ENCODE peak calls at places on chromosomes 6 and 20, in ten cellular contexts. One of them, this sample, is unnamed.

GRCh38 chr6:4133941-4134838 is 1.2 kb downstream of the ECI2 start:
- DNase-seq in tibial nerve: peak; percentile 25
- DNase-seq in upper lobe of right lung: no peak
- DNase-seq in GM23248: peak; percentile 59
- DNase-seq in heart left ventricle: no peak
- DNase-seq in BJ: no peak
- DNase-seq in lung: no peak
- DNase-seq in right lobe of liver: no peak
- DNase-seq in IMR-90: no peak
- DNase-seq in fibroblast of lung: peak; percentile 25
- DNase-seq in this sample: peak; percentile 45

GRCh38 chr6:36516559-36516958 is 30.7 kb downstream of the STK38 start:
- DNase-seq in tibial nerve: no peak
- DNase-seq in upper lobe of right lung: no peak
- DNase-seq in GM23248: no peak
- DNase-seq in heart left ventricle: no peak
- DNase-seq in BJ: no peak
- DNase-seq in lung: no peak
- DNase-seq in right lobe of liver: peak; percentile 80
- DNase-seq in IMR-90: no peak
- DNase-seq in fibroblast of lung: no peak
- DNase-seq in this sample: no peak

GRCh38 chr6:15077964-15078363 is 167.9 kb upstream of the JARID2 start:
- DNase-seq in tibial nerve: no peak
- DNase-seq in upper lobe of right lung: no peak
- DNase-seq in GM23248: no peak
- DNase-seq in heart left ventricle: no peak
- DNase-seq in BJ: no peak
- DNase-seq in lung: no peak
- DNase-seq in right lobe of liver: no peak
- DNase-seq in IMR-90: no peak
- DNase-seq in fibroblast of lung: no peak
- DNase-seq in this sample: no peak

GRCh38 chr6:113969888-113970807 is 800 bp downstream of the HDAC2 start:
- DNase-seq in tibial nerve: peak; percentile 13
- DNase-seq in upper lobe of right lung: peak; percentile 86
- DNase-seq in GM23248: peak; percentile 72
- DNase-seq in heart left ventricle: peak; percentile 64
- DNase-seq in BJ: no peak
- DNase-seq in lung: peak; percentile 48
- DNase-seq in right lobe of liver: peak; percentile 69
- DNase-seq in IMR-90: peak; percentile 35
- DNase-seq in fibroblast of lung: peak; percentile 31
- DNase-seq in this sample: peak; percentile 67

GRCh38 chr20:40724566-40724965 is 35.5 kb upstream of the MAFB start:
- DNase-seq in tibial nerve: no peak
- DNase-seq in upper lobe of right lung: no peak
- DNase-seq in GM23248: no peak
- DNase-seq in heart left ventricle: no peak
- DNase-seq in BJ: no peak
- DNase-seq in lung: no peak
- DNase-seq in right lobe of liver: no peak
- DNase-seq in IMR-90: no peak
- DNase-seq in fibroblast of lung: no peak
- DNase-seq in this sample: no peak

GRCh38 chr6:84752118-84752850 is 12.1 kb downstream of the TBX18 start:
- DNase-seq in tibial nerve: no peak
- DNase-seq in upper lobe of right lung: no peak
- DNase-seq in GM23248: no peak
- DNase-seq in heart left ventricle: no peak
- DNase-seq in BJ: no peak
- DNase-seq in lung: no peak
- DNase-seq in right lobe of liver: no peak
- DNase-seq in IMR-90: no peak
- DNase-seq in fibroblast of lung: no peak
- DNase-seq in this sample: no peak

GRCh38 chr6:67640462-67640861 is 994.6 kb upstream of the ADGRB3 start:
- DNase-seq in tibial nerve: no peak
- DNase-seq in upper lobe of right lung: no peak
- DNase-seq in GM23248: no peak
- DNase-seq in heart left ventricle: no peak
- DNase-seq in BJ: no peak
- DNase-seq in lung: no peak
- DNase-seq in right lobe of liver: no peak
- DNase-seq in IMR-90: peak; percentile 4
- DNase-seq in fibroblast of lung: peak; percentile 62
- DNase-seq in this sample: no peak

GRCh38 chr6:50889492-50889891 is 70.8 kb downstream of the TFAP2B start:
- DNase-seq in tibial nerve: no peak
- DNase-seq in upper lobe of right lung: no peak
- DNase-seq in GM23248: no peak
- DNase-seq in heart left ventricle: no peak
- DNase-seq in BJ: no peak
- DNase-seq in lung: no peak
- DNase-seq in right lobe of liver: no peak
- DNase-seq in IMR-90: no peak
- DNase-seq in fibroblast of lung: no peak
- DNase-seq in this sample: no peak

GRCh38 chr6:143621159-143621873 is 56.4 kb upstream of the PHACTR2 start:
- DNase-seq in tibial nerve: no peak
- DNase-seq in upper lobe of right lung: no peak
- DNase-seq in GM23248: no peak
- DNase-seq in heart left ventricle: no peak
- DNase-seq in BJ: no peak
- DNase-seq in lung: no peak
- DNase-seq in right lobe of liver: no peak
- DNase-seq in IMR-90: no peak
- DNase-seq in fibroblast of lung: no peak
- DNase-seq in this sample: no peak

GRCh38 chr20:3221398-3222226 is 12.3 kb downstream of the ITPA start:
- DNase-seq in tibial nerve: no peak
- DNase-seq in upper lobe of right lung: no peak
- DNase-seq in GM23248: no peak
- DNase-seq in heart left ventricle: no peak
- DNase-seq in BJ: no peak
- DNase-seq in lung: no peak
- DNase-seq in right lobe of liver: no peak
- DNase-seq in IMR-90: no peak
- DNase-seq in fibroblast of lung: no peak
- DNase-seq in this sample: no peak

GRCh38 chr6:75481936-75482593 is 11.5 kb downstream of the FILIP1 start:
- DNase-seq in tibial nerve: peak; percentile 46
- DNase-seq in upper lobe of right lung: no peak
- DNase-seq in GM23248: peak; percentile 72
- DNase-seq in heart left ventricle: no peak
- DNase-seq in BJ: no peak
- DNase-seq in lung: no peak
- DNase-seq in right lobe of liver: no peak
- DNase-seq in IMR-90: peak; percentile 80
- DNase-seq in fibroblast of lung: peak; percentile 64
- DNase-seq in this sample: no peak

GRCh38 chr6:112665114-112665513 is 318.0 kb downstream of the RFPL4B start:
- DNase-seq in tibial nerve: no peak
- DNase-seq in upper lobe of right lung: no peak
- DNase-seq in GM23248: peak; percentile 95
- DNase-seq in heart left ventricle: no peak
- DNase-seq in BJ: no peak
- DNase-seq in lung: no peak
- DNase-seq in right lobe of liver: no peak
- DNase-seq in IMR-90: peak; percentile 77
- DNase-seq in fibroblast of lung: peak; percentile 62
- DNase-seq in this sample: no peak

GRCh38 chr6:147654103-147654845 is 145.8 kb downstream of the SAMD5 start:
- DNase-seq in tibial nerve: no peak
- DNase-seq in upper lobe of right lung: no peak
- DNase-seq in GM23248: no peak
- DNase-seq in heart left ventricle: no peak
- DNase-seq in BJ: no peak
- DNase-seq in lung: no peak
- DNase-seq in right lobe of liver: no peak
- DNase-seq in IMR-90: peak; percentile 61
- DNase-seq in fibroblast of lung: peak; percentile 11
- DNase-seq in this sample: no peak

DNA sequence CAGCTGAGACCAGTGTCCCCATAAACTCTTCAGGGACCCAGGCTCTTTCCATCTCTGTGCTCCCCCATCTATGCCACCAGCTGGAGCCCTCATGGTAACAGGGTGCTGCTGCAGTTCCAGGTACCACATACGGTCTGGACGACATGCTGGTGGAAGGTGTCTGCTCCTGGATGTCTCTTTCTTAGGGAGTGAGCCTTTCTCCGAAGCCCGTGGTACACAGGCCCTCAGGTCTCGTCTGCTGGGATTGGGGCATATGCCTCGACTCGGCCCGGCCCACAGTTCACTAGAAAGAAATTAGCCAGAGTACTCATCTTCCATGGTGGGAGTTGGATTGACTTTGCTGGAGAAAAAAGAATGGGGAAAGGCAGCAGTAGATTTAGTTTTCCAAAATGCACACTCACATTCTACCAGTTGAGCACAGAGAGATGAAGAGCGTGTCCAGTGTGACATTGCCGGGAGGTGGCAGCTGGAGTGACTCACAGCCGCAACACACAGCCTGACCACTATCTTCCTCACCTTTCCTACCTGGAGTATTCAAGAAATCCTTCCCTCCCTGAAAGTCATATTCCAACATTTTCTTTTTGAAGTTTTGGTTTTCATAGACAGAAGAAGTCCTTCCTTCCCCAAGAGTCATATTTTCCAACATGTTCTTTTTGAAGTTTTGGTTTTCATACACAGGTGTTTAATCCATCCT is 18.6 kb upstream of the SPO11 start:
- DNase-seq in tibial nerve: no peak
- DNase-seq in upper lobe of right lung: no peak
- DNase-seq in GM23248: no peak
- DNase-seq in heart left ventricle: no peak
- DNase-seq in BJ: no peak
- DNase-seq in lung: no peak
- DNase-seq in right lobe of liver: no peak
- DNase-seq in IMR-90: no peak
- DNase-seq in fibroblast of lung: no peak
- DNase-seq in this sample: no peak
- H3K27me3 ChIP-seq in tibial nerve: no peaks in the 10 kb centered on the region
- H3K27me3 ChIP-seq in upper lobe of right lung: peaks cover 15% of the 10 kb centered on the region
- H3K27me3 ChIP-seq in GM23248: peaks cover 70% of the 10 kb centered on the region
- H3K27me3 ChIP-seq in heart left ventricle: no peaks in the 10 kb centered on the region
- H3K27me3 ChIP-seq in BJ: peaks cover 5% of the 10 kb centered on the region
- H3K27me3 ChIP-seq in lung: no peaks in the 10 kb centered on the region
- H3K27me3 ChIP-seq in right lobe of liver: no peaks in the 10 kb centered on the region
- H3K27me3 ChIP-seq in IMR-90: peaks cover 2% of the 10 kb centered on the region
- H3K27me3 ChIP-seq in fibroblast of lung: no peaks in the 10 kb centered on the region
- H3K27me3 ChIP-seq in this sample: no peaks in the 10 kb centered on the region

GRCh38 chr6:33967266-33967767 is 163.5 kb upstream of the MLN start:
- DNase-seq in tibial nerve: no peak
- DNase-seq in upper lobe of right lung: peak; percentile 35
- DNase-seq in GM23248: no peak
- DNase-seq in heart left ventricle: no peak
- DNase-seq in BJ: no peak
- DNase-seq in lung: no peak
- DNase-seq in right lobe of liver: peak; percentile 4
- DNase-seq in IMR-90: no peak
- DNase-seq in fibroblast of lung: no peak
- DNase-seq in this sample: no peak
- H3K36me3 ChIP-seq in tibial nerve: no peaks in the 10 kb centered on the region
- H3K36me3 ChIP-seq in upper lobe of right lung: no peaks in the 10 kb centered on the region
- H3K36me3 ChIP-seq in GM23248: no peaks in the 10 kb centered on the region
- H3K36me3 ChIP-seq in heart left ventricle: no peaks in the 10 kb centered on the region
- H3K36me3 ChIP-seq in BJ: no peaks in the 10 kb centered on the region
- H3K36me3 ChIP-seq in lung: no peaks in the 10 kb centered on the region
- H3K36me3 ChIP-seq in right lobe of liver: no peaks in the 10 kb centered on the region
- H3K36me3 ChIP-seq in IMR-90: no peaks in the 10 kb centered on the region
- H3K36me3 ChIP-seq in fibroblast of lung: no peaks in the 10 kb centered on the region
- H3K36me3 ChIP-seq in this sample: no peaks in the 10 kb centered on the region

GRCh38 chr6:155419161-155419560 is 36.5 kb downstream of the NOX3 start:
- DNase-seq in tibial nerve: no peak
- DNase-seq in upper lobe of right lung: no peak
- DNase-seq in GM23248: peak; percentile 86
- DNase-seq in heart left ventricle: no peak
- DNase-seq in BJ: no peak
- DNase-seq in lung: no peak
- DNase-seq in right lobe of liver: no peak
- DNase-seq in IMR-90: peak; percentile 35
- DNase-seq in fibroblast of lung: no peak
- DNase-seq in this sample: no peak
- H3K4me3 ChIP-seq in tibial nerve: no peak overlapping the region
- H3K4me3 ChIP-seq in upper lobe of right lung: no peak overlapping the region
- H3K4me3 ChIP-seq in GM23248: peak overlapping the region; percentile 55
- H3K4me3 ChIP-seq in heart left ventricle: no peak overlapping the region
- H3K4me3 ChIP-seq in BJ: no peak overlapping the region
- H3K4me3 ChIP-seq in lung: no peak overlapping the region
- H3K4me3 ChIP-seq in right lobe of liver: no peak overlapping the region
- H3K4me3 ChIP-seq in IMR-90: no peak overlapping the region
- H3K4me3 ChIP-seq in fibroblast of lung: no peak overlapping the region
- H3K4me3 ChIP-seq in this sample: no peak overlapping the region

GRCh38 chr20:22562620-22563019 is 21.8 kb downstream of the FOXA2 start:
- DNase-seq in tibial nerve: no peak
- DNase-seq in upper lobe of right lung: no peak
- DNase-seq in GM23248: no peak
- DNase-seq in heart left ventricle: no peak
- DNase-seq in BJ: no peak
- DNase-seq in lung: no peak
- DNase-seq in right lobe of liver: no peak
- DNase-seq in IMR-90: no peak
- DNase-seq in fibroblast of lung: no peak
- DNase-seq in this sample: no peak

GRCh38 chr20:22559711-22560305 is 24.6 kb downstream of the FOXA2 start:
- DNase-seq in tibial nerve: no peak
- DNase-seq in upper lobe of right lung: no peak
- DNase-seq in GM23248: no peak
- DNase-seq in heart left ventricle: no peak
- DNase-seq in BJ: no peak
- DNase-seq in lung: no peak
- DNase-seq in right lobe of liver: no peak
- DNase-seq in IMR-90: no peak
- DNase-seq in fibroblast of lung: no peak
- DNase-seq in this sample: no peak

GRCh38 chr20:22563062-22563965 is 21.1 kb downstream of the FOXA2 start:
- DNase-seq in tibial nerve: no peak
- DNase-seq in upper lobe of right lung: no peak
- DNase-seq in GM23248: no peak
- DNase-seq in heart left ventricle: no peak
- DNase-seq in BJ: no peak
- DNase-seq in lung: no peak
- DNase-seq in right lobe of liver: no peak
- DNase-seq in IMR-90: no peak
- DNase-seq in fibroblast of lung: no peak
- DNase-seq in this sample: no peak

GRCh38 chr20:22560817-22561216 is 23.6 kb downstream of the FOXA2 start:
- DNase-seq in tibial nerve: no peak
- DNase-seq in upper lobe of right lung: no peak
- DNase-seq in GM23248: no peak
- DNase-seq in heart left ventricle: no peak
- DNase-seq in BJ: no peak
- DNase-seq in lung: no peak
- DNase-seq in right lobe of liver: no peak
- DNase-seq in IMR-90: no peak
- DNase-seq in fibroblast of lung: no peak
- DNase-seq in this sample: no peak

GRCh38 chr20:22561965-22562581 is 22.3 kb downstream of the FOXA2 start:
- DNase-seq in tibial nerve: no peak
- DNase-seq in upper lobe of right lung: no peak
- DNase-seq in GM23248: no peak
- DNase-seq in heart left ventricle: no peak
- DNase-seq in BJ: no peak
- DNase-seq in lung: no peak
- DNase-seq in right lobe of liver: no peak
- DNase-seq in IMR-90: no peak
- DNase-seq in fibroblast of lung: no peak
- DNase-seq in this sample: no peak
- H3K27me3 ChIP-seq in tibial nerve: no peaks in the 10 kb centered on the region
- H3K27me3 ChIP-seq in upper lobe of right lung: peaks cover 43% of the 10 kb centered on the region
- H3K27me3 ChIP-seq in GM23248: peaks cover 83% of the 10 kb centered on the region
- H3K27me3 ChIP-seq in heart left ventricle: peaks cover 19% of the 10 kb centered on the region
- H3K27me3 ChIP-seq in BJ: peaks cover 3% of the 10 kb centered on the region
- H3K27me3 ChIP-seq in lung: no peaks in the 10 kb centered on the region
- H3K27me3 ChIP-seq in right lobe of liver: no peaks in the 10 kb centered on the region
- H3K27me3 ChIP-seq in IMR-90: peaks cover 12% of the 10 kb centered on the region
- H3K27me3 ChIP-seq in fibroblast of lung: no peaks in the 10 kb centered on the region
- H3K27me3 ChIP-seq in this sample: no peaks in the 10 kb centered on the region